ENCODE peak calls at places on chromosomes 11 and 22, in five cellular contexts. One of them, this sample, is unnamed.

GRCh38 chr22:36398602-36399472 is 11.1 kb upstream of the MYH9 start:
- DNase-seq in MG63: peak
- DNase-seq in naive thymus-derived CD4-positive, alpha-beta T cell: no peak
- DNase-seq in body of pancreas: no peak
- DNase-seq in PC-9: peak
- DNase-seq in this sample: peak

GRCh38 chr11:69588270-69588669 is 52.7 kb upstream of the CCND1 start:
- DNase-seq in body of pancreas: no peak
- DNase-seq in naive thymus-derived CD4-positive, alpha-beta T cell: no peak
- DNase-seq in MG63: peak
- DNase-seq in PC-9: no peak
- DNase-seq in this sample: peak

GRCh38 chr11:130780437-130780836 is 135.8 kb downstream of the SNX19 start:
- DNase-seq in PC-9: no peak
- DNase-seq in MG63: no peak
- DNase-seq in naive thymus-derived CD4-positive, alpha-beta T cell: no peak
- DNase-seq in body of pancreas: no peak
- DNase-seq in this sample: no peak

GRCh38 chr11:11865449-11865848 is 23.7 kb downstream of the USP47 start:
- DNase-seq in PC-9: no peak
- DNase-seq in body of pancreas: no peak
- DNase-seq in naive thymus-derived CD4-positive, alpha-beta T cell: no peak
- DNase-seq in MG63: no peak
- DNase-seq in this sample: no peak

GRCh38 chr22:43260818-43261217 is 73.9 kb upstream of the TTLL12 start:
- DNase-seq in PC-9: no peak
- DNase-seq in naive thymus-derived CD4-positive, alpha-beta T cell: no peak
- DNase-seq in MG63: no peak
- DNase-seq in body of pancreas: no peak
- DNase-seq in this sample: peak

GRCh38 chr11:3849297-3849874 is 6.1 kb upstream of the STIM1 start:
- DNase-seq in MG63: no peak
- DNase-seq in PC-9: peak
- DNase-seq in naive thymus-derived CD4-positive, alpha-beta T cell: peak
- DNase-seq in body of pancreas: peak
- DNase-seq in this sample: peak

GRCh38 chr11:1784761-1785650 is 21.3 kb upstream of the CTSD start:
- DNase-seq in naive thymus-derived CD4-positive, alpha-beta T cell: no peak
- DNase-seq in body of pancreas: no peak
- DNase-seq in PC-9: no peak
- DNase-seq in MG63: no peak
- DNase-seq in this sample: no peak

GRCh38 chr11:124739479-124740276 is at the start of gene NRGN:
- DNase-seq in body of pancreas: peak
- DNase-seq in PC-9: peak
- DNase-seq in naive thymus-derived CD4-positive, alpha-beta T cell: peak
- DNase-seq in MG63: peak
- DNase-seq in this sample: peak

GRCh38 chr22:24592846-24593809 is at the start of gene LRRC75B:
- DNase-seq in body of pancreas: peak
- DNase-seq in MG63: peak
- DNase-seq in naive thymus-derived CD4-positive, alpha-beta T cell: no peak
- DNase-seq in PC-9: peak
- DNase-seq in this sample: peak

GRCh38 chr11:77212314-77213007 is 84.4 kb downstream of the MYO7A start:
- DNase-seq in MG63: no peak
- DNase-seq in PC-9: no peak
- DNase-seq in body of pancreas: no peak
- DNase-seq in naive thymus-derived CD4-positive, alpha-beta T cell: no peak
- DNase-seq in this sample: no peak

GRCh38 chr11:40062616-40063015 is 1396.8 kb downstream of the LRRC4C start:
- DNase-seq in MG63: no peak
- DNase-seq in PC-9: no peak
- DNase-seq in naive thymus-derived CD4-positive, alpha-beta T cell: no peak
- DNase-seq in body of pancreas: no peak
- DNase-seq in this sample: no peak

GRCh38 chr11:45470151-45471001 is 184.2 kb upstream of the SYT13 start:
- DNase-seq in MG63: peak
- DNase-seq in PC-9: no peak
- DNase-seq in body of pancreas: peak
- DNase-seq in naive thymus-derived CD4-positive, alpha-beta T cell: no peak
- DNase-seq in this sample: peak

GRCh38 chr11:72569966-72570892 is 104.0 kb downstream of the PDE2A start:
- DNase-seq in PC-9: peak
- DNase-seq in naive thymus-derived CD4-positive, alpha-beta T cell: no peak
- DNase-seq in body of pancreas: no peak
- DNase-seq in MG63: peak
- DNase-seq in this sample: peak

GRCh38 chr22:46008291-46008690 is 31.3 kb upstream of the WNT7B start:
- DNase-seq in naive thymus-derived CD4-positive, alpha-beta T cell: no peak
- DNase-seq in PC-9: no peak
- DNase-seq in body of pancreas: no peak
- DNase-seq in MG63: peak
- DNase-seq in this sample: no peak

GRCh38 chr22:45912910-45913309 is 64.1 kb downstream of the WNT7B start:
- DNase-seq in MG63: no peak
- DNase-seq in naive thymus-derived CD4-positive, alpha-beta T cell: no peak
- DNase-seq in PC-9: no peak
- DNase-seq in body of pancreas: no peak
- DNase-seq in this sample: no peak

GRCh38 chr11:115528217-115528616 is 24.0 kb upstream of the CADM1 start:
- DNase-seq in PC-9: no peak
- DNase-seq in naive thymus-derived CD4-positive, alpha-beta T cell: no peak
- DNase-seq in MG63: no peak
- DNase-seq in body of pancreas: no peak
- DNase-seq in this sample: no peak

GRCh38 chr22:47276219-47276843 is 513.9 kb downstream of the TBC1D22A start:
- DNase-seq in MG63: no peak
- DNase-seq in naive thymus-derived CD4-positive, alpha-beta T cell: no peak
- DNase-seq in body of pancreas: no peak
- DNase-seq in PC-9: no peak
- DNase-seq in this sample: peak

GRCh38 chr11:65183201-65183891 is 1.6 kb downstream of the CAPN1 start:
- DNase-seq in body of pancreas: peak
- DNase-seq in PC-9: peak
- DNase-seq in naive thymus-derived CD4-positive, alpha-beta T cell: no peak
- DNase-seq in MG63: no peak
- DNase-seq in this sample: no peak

GRCh38 chr11:121534131-121535093 is 81.6 kb upstream of the SORL1-AS1 start:
- DNase-seq in MG63: no peak
- DNase-seq in body of pancreas: no peak
- DNase-seq in PC-9: no peak
- DNase-seq in naive thymus-derived CD4-positive, alpha-beta T cell: no peak
- DNase-seq in this sample: peak

GRCh38 chr11:111512296-111513239 is at the start of gene BTG4:
- DNase-seq in PC-9: no peak
- DNase-seq in naive thymus-derived CD4-positive, alpha-beta T cell: peak
- DNase-seq in MG63: peak
- DNase-seq in body of pancreas: no peak
- DNase-seq in this sample: no peak

GRCh38 chr22:49962012-49962750 is 1.6 kb downstream of the PIM3 start:
- DNase-seq in body of pancreas: peak
- DNase-seq in naive thymus-derived CD4-positive, alpha-beta T cell: peak
- DNase-seq in MG63: peak
- DNase-seq in PC-9: peak
- DNase-seq in this sample: peak

GRCh38 chr22:45009881-45010531 is at the start of gene PHF21B:
- DNase-seq in body of pancreas: peak
- DNase-seq in MG63: peak
- DNase-seq in PC-9: peak
- DNase-seq in naive thymus-derived CD4-positive, alpha-beta T cell: no peak
- DNase-seq in this sample: peak

GRCh38 chr11:126461096-126461440 is 105.6 kb downstream of the ST3GAL4 start:
- DNase-seq in PC-9: no peak
- DNase-seq in body of pancreas: no peak
- DNase-seq in naive thymus-derived CD4-positive, alpha-beta T cell: no peak
- DNase-seq in MG63: no peak
- DNase-seq in this sample: no peak

GRCh38 chr11:114562166-114562916 is 2.7 kb upstream of the NXPE1 start:
- DNase-seq in naive thymus-derived CD4-positive, alpha-beta T cell: no peak
- DNase-seq in PC-9: no peak
- DNase-seq in MG63: no peak
- DNase-seq in body of pancreas: no peak
- DNase-seq in this sample: peak

GRCh38 chr11:75734491-75735180 is 17.0 kb downstream of the MOGAT2 start:
- DNase-seq in body of pancreas: peak
- DNase-seq in PC-9: no peak
- DNase-seq in MG63: no peak
- DNase-seq in naive thymus-derived CD4-positive, alpha-beta T cell: no peak
- DNase-seq in this sample: no peak

GRCh38 chr22:37607912-37608476 is 640 bp upstream of the GGA1 start:
- DNase-seq in body of pancreas: no peak
- DNase-seq in MG63: no peak
- DNase-seq in naive thymus-derived CD4-positive, alpha-beta T cell: no peak
- DNase-seq in PC-9: peak
- DNase-seq in this sample: no peak

GRCh38 chr22:22943521-22944267 is 56.1 kb downstream of the IGLL5 start:
- DNase-seq in PC-9: no peak
- DNase-seq in naive thymus-derived CD4-positive, alpha-beta T cell: no peak
- DNase-seq in body of pancreas: no peak
- DNase-seq in MG63: no peak
- DNase-seq in this sample: no peak

GRCh38 chr11:125300791-125301218 is 136.3 kb downstream of the PKNOX2 start:
- DNase-seq in MG63: peak
- DNase-seq in PC-9: peak
- DNase-seq in naive thymus-derived CD4-positive, alpha-beta T cell: no peak
- DNase-seq in body of pancreas: peak
- DNase-seq in this sample: peak

GRCh38 chr11:60905551-60906113 is 753 bp downstream of the PRPF19 start:
- DNase-seq in naive thymus-derived CD4-positive, alpha-beta T cell: peak
- DNase-seq in MG63: peak
- DNase-seq in body of pancreas: peak
- DNase-seq in PC-9: no peak
- DNase-seq in this sample: peak

GRCh38 chr11:60906132-60906972 is at the start of gene PRPF19:
- DNase-seq in MG63: peak
- DNase-seq in naive thymus-derived CD4-positive, alpha-beta T cell: peak
- DNase-seq in body of pancreas: peak
- DNase-seq in PC-9: peak
- DNase-seq in this sample: peak

GRCh38 chr11:60902625-60903024 is 3.8 kb downstream of the PRPF19 start:
- DNase-seq in naive thymus-derived CD4-positive, alpha-beta T cell: no peak
- DNase-seq in body of pancreas: no peak
- DNase-seq in PC-9: no peak
- DNase-seq in MG63: no peak
- DNase-seq in this sample: no peak

GRCh38 chr11:60908803-60909202 is 2.4 kb upstream of the PRPF19 start:
- DNase-seq in naive thymus-derived CD4-positive, alpha-beta T cell: no peak
- DNase-seq in body of pancreas: no peak
- DNase-seq in MG63: no peak
- DNase-seq in PC-9: no peak
- DNase-seq in this sample: no peak

GRCh38 chr11:60905047-60905446 is 1.3 kb downstream of the PRPF19 start:
- DNase-seq in MG63: no peak
- DNase-seq in body of pancreas: no peak
- DNase-seq in naive thymus-derived CD4-positive, alpha-beta T cell: no peak
- DNase-seq in PC-9: no peak
- DNase-seq in this sample: no peak
- H3K4me3 ChIP-seq in MG63: peak
- H3K4me3 ChIP-seq in body of pancreas: no peak
- H3K4me3 ChIP-seq in naive thymus-derived CD4-positive, alpha-beta T cell: peak
- H3K4me3 ChIP-seq in PC-9: peak
- H3K4me3 ChIP-seq in this sample: peak

DNA sequence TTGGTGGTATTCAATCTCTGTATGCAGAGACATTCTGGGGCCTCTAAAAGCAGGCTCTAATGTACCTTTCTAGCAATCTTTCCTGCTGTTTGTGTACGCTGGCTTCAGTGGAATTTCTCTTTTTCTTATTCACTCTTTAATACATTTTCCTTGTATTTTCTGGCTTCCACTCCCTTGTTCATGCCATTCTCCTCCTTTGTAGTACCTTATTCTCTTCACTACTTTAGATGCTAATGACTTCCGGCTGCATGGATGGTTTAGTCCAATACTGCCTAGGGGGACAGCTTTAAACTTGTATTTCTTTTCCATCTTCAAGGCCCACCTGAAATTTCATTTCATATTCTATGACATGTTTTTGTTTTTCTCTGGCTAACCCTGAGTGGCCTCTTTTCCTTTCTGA is 40.2 kb downstream of the DDX10 start:
- DNase-seq in naive thymus-derived CD4-positive, alpha-beta T cell: no peak
- DNase-seq in MG63: no peak
- DNase-seq in PC-9: no peak
- DNase-seq in body of pancreas: no peak
- DNase-seq in this sample: no peak
- H3K4me3 ChIP-seq in naive thymus-derived CD4-positive, alpha-beta T cell: no peak
- H3K4me3 ChIP-seq in MG63: no peak
- H3K4me3 ChIP-seq in PC-9: no peak
- H3K4me3 ChIP-seq in body of pancreas: no peak
- H3K4me3 ChIP-seq in this sample: no peak

GRCh38 chr22:17339095-17339693 is 30.1 kb upstream of the CECR2 start:
- DNase-seq in body of pancreas: no peak
- DNase-seq in MG63: no peak
- DNase-seq in PC-9: no peak
- DNase-seq in naive thymus-derived CD4-positive, alpha-beta T cell: no peak
- DNase-seq in this sample: peak
- H3K4me3 ChIP-seq in body of pancreas: no peak
- H3K4me3 ChIP-seq in MG63: no peak
- H3K4me3 ChIP-seq in PC-9: no peak
- H3K4me3 ChIP-seq in naive thymus-derived CD4-positive, alpha-beta T cell: no peak
- H3K4me3 ChIP-seq in this sample: no peak

DNA sequence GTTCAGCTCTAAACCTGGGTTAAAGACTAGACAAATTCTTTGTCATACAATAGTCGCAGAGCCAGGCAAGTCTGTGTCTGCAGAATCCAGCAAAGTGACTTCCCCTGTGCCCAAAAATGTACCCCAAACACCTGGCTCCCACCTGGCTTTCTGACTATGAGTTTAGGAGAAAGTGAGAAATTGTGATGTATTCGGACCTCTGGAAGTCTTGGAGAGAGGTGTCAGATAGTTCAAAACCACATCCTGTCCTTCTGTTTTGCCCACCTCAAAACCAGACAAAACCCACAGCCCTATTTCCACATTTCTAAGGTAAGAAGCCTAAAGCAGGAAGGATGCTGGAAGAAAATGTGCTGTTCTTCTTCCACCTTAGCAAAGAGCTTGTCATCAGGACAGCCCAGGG is 63.8 kb upstream of the CLMP start:
- DNase-seq in body of pancreas: no peak
- DNase-seq in PC-9: no peak
- DNase-seq in MG63: no peak
- DNase-seq in naive thymus-derived CD4-positive, alpha-beta T cell: no peak
- DNase-seq in this sample: no peak
- H3K4me3 ChIP-seq in body of pancreas: no peak
- H3K4me3 ChIP-seq in PC-9: no peak
- H3K4me3 ChIP-seq in MG63: no peak
- H3K4me3 ChIP-seq in naive thymus-derived CD4-positive, alpha-beta T cell: no peak
- H3K4me3 ChIP-seq in this sample: no peak

This sample was measured in choroid plexus epithelial cell.